ENCODE peak calls at places on chromosomes 12 and 14, in six cellular contexts. D is IMR-90, T is neuronal stem cell, B is H9, S is trophoblast cell, U is H1. E is an unnamed sample.

GRCh38 chr12:126663304-126664094 is 1598.3 kb downstream of the AACS start:
- DNase-seq in D (no peak), T (peak), B (peak), S (no peak), U (peak), E (no peak)

GRCh38 chr12:68290126-68290525 is 36.7 kb upstream of the IL22 start:
- DNase-seq in D (no peak), T (no peak), B (no peak), S (no peak), U (no peak), E (no peak)

GRCh38 chr14:38504175-38504574 is 248.3 kb upstream of the CLEC14A start:
- DNase-seq in D (no peak), T (no peak), B (no peak), S (no peak), U (no peak), E (no peak)

GRCh38 chr12:110197003-110197402 is 72.8 kb downstream of the IFT81 start:
- DNase-seq in D (no peak), T (no peak), B (no peak), S (no peak), U (no peak), E (no peak)

GRCh38 chr12:122081697-122082221 is 3.2 kb downstream of the MLXIP start:
- DNase-seq in D (peak), T (no peak), B (no peak), S (no peak), U (no peak), E (peak)

GRCh38 chr12:45637706-45638105 is 91.8 kb upstream of the ARID2 start:
- DNase-seq in D (peak), T (no peak), B (no peak), S (no peak), U (no peak), E (peak)

GRCh38 chr12:65876898-65877721 is 52.8 kb downstream of the HMGA2 start:
- DNase-seq in D (no peak), T (peak), B (peak), S (no peak), U (no peak), E (peak)

GRCh38 chr12:116210131-116210530 is 67.4 kb downstream of the MED13L start:
- DNase-seq in D (peak), T (no peak), B (no peak), S (no peak), U (no peak), E (no peak)

GRCh38 chr12:16385779-16386646 is 38.6 kb downstream of the MGST1 start:
- DNase-seq in D (peak), T (peak), B (peak), S (no peak), U (no peak), E (peak)

DNA sequence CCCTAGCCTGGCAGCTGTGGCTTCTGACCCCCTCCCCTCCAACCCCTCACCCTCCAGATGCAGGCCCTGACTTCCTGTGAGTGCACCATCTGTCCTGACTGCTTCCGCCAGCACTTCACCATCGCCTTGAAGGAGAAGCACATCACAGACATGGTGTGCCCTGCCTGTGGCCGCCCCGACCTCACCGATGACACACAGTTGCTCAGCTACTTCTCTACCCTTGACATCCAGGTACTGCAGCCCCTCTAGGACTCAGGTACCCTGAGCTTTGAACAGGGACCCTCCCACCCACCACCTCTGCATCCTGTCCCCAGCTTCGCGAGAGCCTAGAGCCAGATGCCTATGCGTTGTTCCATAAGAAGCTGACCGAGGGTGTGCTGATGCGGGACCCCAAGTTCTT is 6.0 kb upstream of the IRF9 start:
- DNase-seq in D (no peak), T (no peak), B (no peak), S (no peak), U (no peak), E (no peak)
- H3K18ac ChIP-seq in D (no peak), T (no peak), B (no peak), S (no peak), U (no peak), E (no peak)

GRCh38 chr14:63962896-63963295 is 110.1 kb downstream of the SYNE2 start:
- DNase-seq in D (peak), T (no peak), B (no peak), S (no peak), U (no peak), E (no peak)

GRCh38 chr14:63966407-63966806 is 113.6 kb downstream of the SYNE2 start:
- DNase-seq in D (no peak), T (no peak), B (no peak), S (no peak), U (no peak), E (no peak)

GRCh38 chr14:63960926-63961567 is 108.2 kb downstream of the SYNE2 start:
- DNase-seq in D (peak), T (no peak), B (no peak), S (no peak), U (no peak), E (no peak)

GRCh38 chr14:63964063-63964462 is 111.3 kb downstream of the SYNE2 start:
- DNase-seq in D (no peak), T (no peak), B (no peak), S (no peak), U (no peak), E (no peak)
- H3K4me2 ChIP-seq in D (no peak), T (no peak), B (no peak), S (no peak), U (no peak), E (no peak)

DNA sequence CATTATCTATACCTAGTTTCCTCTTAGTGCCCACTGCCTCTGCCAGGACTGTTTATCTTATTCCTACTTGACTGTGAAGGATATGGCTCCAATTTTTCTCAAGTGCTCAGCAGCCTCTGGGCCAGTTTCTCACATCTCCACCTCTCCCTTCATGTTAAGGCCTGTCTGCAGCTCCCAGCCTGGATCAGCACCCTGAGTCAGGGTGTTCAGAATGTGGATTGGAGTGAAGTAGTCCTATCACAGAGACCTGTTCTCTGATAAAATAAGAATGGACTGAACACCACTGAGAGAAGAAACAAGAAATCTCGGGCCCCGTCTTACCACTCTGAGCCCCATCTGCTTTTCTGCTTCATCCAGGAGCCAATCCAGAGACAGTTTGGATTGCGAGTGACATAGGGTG is 473.0 kb downstream of the PDZRN4 start:
- DNase-seq in D (no peak), T (no peak), B (no peak), S (no peak), U (no peak), E (no peak)
- H2AFZ ChIP-seq in D (no peak), T (peak), B (no peak), S (no peak), U (peak), E (no peak)

GRCh38 chr14:20345366-20345765 is 1.9 kb downstream of the PARP2 start:
- DNase-seq in D (no peak), T (no peak), B (no peak), S (no peak), U (no peak), E (no peak)

GRCh38 chr14:20343855-20344205 is 395 bp downstream of the PARP2 start:
- DNase-seq in D (peak), T (no peak), B (no peak), S (no peak), U (no peak), E (peak)

GRCh38 chr14:20346713-20347112 is 3.3 kb downstream of the PARP2 start:
- DNase-seq in D (no peak), T (no peak), B (no peak), S (no peak), U (no peak), E (no peak)

GRCh38 chr14:20347747-20348146 is 4.3 kb downstream of the PARP2 start:
- DNase-seq in D (no peak), T (no peak), B (no peak), S (no peak), U (no peak), E (no peak)

GRCh38 chr14:20343092-20343854 is at the start of gene PARP2:
- DNase-seq in D (peak), T (peak), B (peak), S (peak), U (peak), E (peak)
- H3K18ac ChIP-seq in D (no peak), T (peak), B (peak), S (peak), U (peak), E (peak)

DNA sequence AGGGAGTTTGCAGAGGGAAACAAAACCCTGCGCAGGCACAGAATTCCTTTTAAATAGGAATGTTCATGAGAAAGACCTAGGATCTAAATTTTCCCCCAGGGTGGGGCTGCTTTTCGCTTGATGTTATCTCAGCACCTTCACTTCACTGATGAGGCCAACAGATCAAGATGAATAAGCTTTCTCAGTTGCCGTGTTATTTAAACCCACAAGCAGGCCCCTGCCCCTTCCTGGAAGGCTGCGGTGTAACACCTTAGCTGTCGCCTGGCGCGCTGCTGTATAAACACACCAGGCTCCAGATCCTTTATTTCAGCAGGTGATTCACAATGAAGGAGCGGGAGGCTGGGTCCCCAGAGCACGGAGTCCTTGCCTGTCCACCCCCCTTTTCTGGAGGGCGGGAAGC is 515.3 kb downstream of the FUT8 start:
- DNase-seq in D (no peak), T (no peak), B (no peak), S (peak), U (no peak), E (no peak)
- H3K4me2 ChIP-seq in D (no peak), T (no peak), B (no peak), S (no peak), U (no peak), E (no peak)

GRCh38 chr12:91413591-91413990 is 231.0 kb upstream of the DCN start:
- DNase-seq in D (no peak), T (no peak), B (no peak), S (peak), U (no peak), E (peak)
- H2AFZ ChIP-seq in D (no peak), T (no peak), B (no peak), S (no peak), U (no peak), E (no peak)

E was measured in mesenchymal stem cell.